ENCODE peak calls at places on chromosomes 11 and 22, in six cellular contexts. M is body of pancreas, V is retinal pigment epithelial cell, Z is fibroblast of lung, E is GM06990, B is cardiac fibroblast. C is an unnamed sample.

GRCh38 chr22:36946436-36947158 is 33.2 kb downstream of the CSF2RB start:
- DNase-seq in M (no peak), V (no peak), Z (no peak), E (no peak), B (peak), C (no peak)

GRCh38 chr22:23709107-23709506 is 18.3 kb downstream of the RGL4 start:
- DNase-seq in M (no peak), V (no peak), Z (no peak), E (no peak), B (peak), C (no peak)

GRCh38 chr11:48013269-48013901 is 33.0 kb downstream of the PTPRJ start:
- DNase-seq in M (peak), V (no peak), Z (no peak), E (peak), B (peak), C (no peak)

GRCh38 chr11:20192151-20192550 is 31.9 kb upstream of the DBX1 start:
- DNase-seq in M (no peak), V (no peak), Z (no peak), E (no peak), B (no peak), C (no peak)

GRCh38 chr11:71446942-71447688 is 1.1 kb downstream of the DHCR7 start:
- DNase-seq in M (no peak), V (no peak), Z (peak), E (no peak), B (peak), C (no peak)

GRCh38 chr11:36492724-36493304 is 17.3 kb downstream of the TRAF6 start:
- DNase-seq in M (no peak), V (no peak), Z (peak), E (no peak), B (peak), C (no peak)

GRCh38 chr11:69645801-69646492 is 5.0 kb downstream of the CCND1 start:
- DNase-seq in M (peak), V (no peak), Z (no peak), E (no peak), B (peak), C (no peak)

GRCh38 chr11:61023086-61024035 is 51.9 kb downstream of the CD6 start:
- DNase-seq in M (peak), V (no peak), Z (no peak), E (no peak), B (no peak), C (no peak)

GRCh38 chr22:30598986-30599385 is 7.3 kb upstream of the PES1 start:
- DNase-seq in M (no peak), V (no peak), Z (peak), E (no peak), B (no peak), C (no peak)

GRCh38 chr22:26939466-26939865 is 282.1 kb downstream of the MIAT start:
- DNase-seq in M (no peak), V (no peak), Z (no peak), E (no peak), B (no peak), C (no peak)

GRCh38 chr11:111302298-111302697 is 4.0 kb downstream of the POU2AF3 start:
- DNase-seq in M (peak), V (no peak), Z (no peak), E (no peak), B (no peak), C (no peak)

GRCh38 chr11:32023370-32023964 is 67.4 kb upstream of the RCN1 start:
- DNase-seq in M (no peak), V (no peak), Z (no peak), E (no peak), B (no peak), C (no peak)

GRCh38 chr22:20658433-20659222 is 115.3 kb upstream of the SERPIND1 start:
- DNase-seq in M (no peak), V (no peak), Z (no peak), E (no peak), B (no peak), C (no peak)

GRCh38 chr11:110772863-110773262 is 60.6 kb upstream of the ARHGAP20 start:
- DNase-seq in M (no peak), V (no peak), Z (no peak), E (peak), B (no peak), C (no peak)

GRCh38 chr11:112499908-112500204 is 239.2 kb upstream of the PLET1 start:
- DNase-seq in M (no peak), V (no peak), Z (no peak), E (no peak), B (no peak), C (no peak)

GRCh38 chr11:69000831-69001245 is 12.2 kb downstream of the MRGPRF start:
- DNase-seq in M (peak), V (no peak), Z (peak), E (no peak), B (peak), C (peak)

GRCh38 chr11:72013765-72014711 is 15.3 kb downstream of the IL18BP start:
- DNase-seq in M (no peak), V (no peak), Z (peak), E (no peak), B (no peak), C (no peak)

GRCh38 chr22:17576475-17576874 is 13.2 kb downstream of the SLC25A18 start:
- DNase-seq in M (no peak), V (no peak), Z (no peak), E (no peak), B (peak), C (no peak)

GRCh38 chr11:114074546-114075342 is 15.2 kb downstream of the ZBTB16 start:
- DNase-seq in M (no peak), V (no peak), Z (no peak), E (no peak), B (no peak), C (peak)

GRCh38 chr11:12517741-12518140 is 140.4 kb downstream of the PARVA start:
- DNase-seq in M (no peak), V (no peak), Z (no peak), E (no peak), B (no peak), C (no peak)

GRCh38 chr22:32820131-32820882 is 18.8 kb downstream of the TIMP3 start:
- DNase-seq in M (no peak), V (no peak), Z (no peak), E (no peak), B (no peak), C (no peak)

GRCh38 chr11:125626381-125626950 is 1.5 kb downstream of the CHEK1 start:
- DNase-seq in M (peak), V (peak), Z (no peak), E (no peak), B (no peak), C (no peak)

GRCh38 chr11:80227915-80228314 is 787.1 kb upstream of the TENM4 start:
- DNase-seq in M (no peak), V (no peak), Z (no peak), E (no peak), B (no peak), C (no peak)

GRCh38 chr22:46514592-46515207 is 22.7 kb downstream of the CELSR1 start:
- DNase-seq in M (no peak), V (no peak), Z (peak), E (no peak), B (peak), C (no peak)

GRCh38 chr11:64870176-64870892 is 8.1 kb downstream of the EHD1 start:
- DNase-seq in M (no peak), V (no peak), Z (peak), E (no peak), B (peak), C (peak)

GRCh38 chr11:129143335-129143734 is 48.8 kb downstream of the ARHGAP32 start:
- DNase-seq in M (peak), V (peak), Z (peak), E (no peak), B (peak), C (peak)

GRCh38 chr11:59283311-59283710 is 70.6 kb upstream of the MPEG1 start:
- DNase-seq in M (no peak), V (no peak), Z (no peak), E (no peak), B (no peak), C (no peak)
- H3K4me3 ChIP-seq in M (no peak), V (no peak), Z (no peak), E (peak), B (no peak), C (no peak)

DNA sequence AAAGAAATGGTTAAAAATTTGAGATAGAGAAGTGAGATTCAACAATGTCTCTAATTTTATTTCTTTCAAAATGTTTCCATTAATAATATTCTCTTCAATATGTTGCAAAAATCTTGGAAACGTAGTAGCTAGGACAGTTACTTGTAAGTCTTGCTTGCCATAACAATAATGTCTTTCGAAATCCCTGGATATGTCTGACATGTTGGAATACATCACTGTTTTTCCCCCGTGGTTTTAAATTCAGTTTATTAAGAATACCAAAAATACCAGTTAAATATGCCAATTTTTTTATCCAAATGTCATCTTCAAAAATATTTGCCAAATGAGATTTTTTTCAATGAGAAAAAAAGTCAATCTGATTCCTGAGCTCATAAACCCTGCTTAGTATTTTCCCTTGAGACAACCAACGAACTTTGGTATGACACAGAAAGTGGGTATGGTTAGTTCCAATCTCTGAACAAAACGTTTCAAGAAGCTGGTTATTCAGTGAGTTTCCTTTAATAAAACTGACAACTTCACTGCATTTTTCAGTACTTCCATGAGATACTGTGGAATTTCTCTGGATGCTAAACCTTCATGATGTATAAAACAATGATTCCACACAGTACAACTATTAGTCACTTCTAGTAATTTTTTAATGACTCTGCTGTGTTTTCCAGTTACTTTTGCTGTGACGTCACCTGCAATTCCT is 36.7 kb upstream of the AMPD3 start:
- DNase-seq in M (no peak), V (no peak), Z (peak), E (no peak), B (peak), C (no peak)
- H3K4me3 ChIP-seq in M (no peak), V (no peak), Z (no peak), E (no peak), B (no peak), C (no peak)

DNA sequence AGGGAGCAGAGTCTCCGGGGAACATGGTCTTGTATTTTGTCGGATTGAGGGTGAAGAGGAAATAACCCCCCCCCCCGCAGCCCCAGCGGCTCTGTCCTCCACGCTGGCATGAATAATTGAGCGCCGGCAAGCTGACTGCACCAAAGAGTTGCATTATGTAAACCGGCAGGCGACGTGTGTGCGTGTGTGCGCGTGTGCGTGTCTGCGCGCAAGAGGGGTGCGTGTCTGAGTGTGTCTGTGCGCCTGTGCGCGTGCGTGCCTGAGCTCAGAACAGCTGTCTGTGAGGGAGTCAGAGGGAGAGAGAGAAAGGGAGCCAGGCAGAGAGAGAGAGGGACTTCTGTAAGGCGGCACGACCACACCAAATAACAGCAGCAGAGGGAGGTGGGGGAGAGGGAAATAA is 94.4 kb downstream of the SCN3B start:
- DNase-seq in M (peak), V (no peak), Z (peak), E (peak), B (peak), C (peak)
- H3K4me3 ChIP-seq in M (no peak), V (peak), Z (peak), E (peak), B (peak), C (peak)

DNA sequence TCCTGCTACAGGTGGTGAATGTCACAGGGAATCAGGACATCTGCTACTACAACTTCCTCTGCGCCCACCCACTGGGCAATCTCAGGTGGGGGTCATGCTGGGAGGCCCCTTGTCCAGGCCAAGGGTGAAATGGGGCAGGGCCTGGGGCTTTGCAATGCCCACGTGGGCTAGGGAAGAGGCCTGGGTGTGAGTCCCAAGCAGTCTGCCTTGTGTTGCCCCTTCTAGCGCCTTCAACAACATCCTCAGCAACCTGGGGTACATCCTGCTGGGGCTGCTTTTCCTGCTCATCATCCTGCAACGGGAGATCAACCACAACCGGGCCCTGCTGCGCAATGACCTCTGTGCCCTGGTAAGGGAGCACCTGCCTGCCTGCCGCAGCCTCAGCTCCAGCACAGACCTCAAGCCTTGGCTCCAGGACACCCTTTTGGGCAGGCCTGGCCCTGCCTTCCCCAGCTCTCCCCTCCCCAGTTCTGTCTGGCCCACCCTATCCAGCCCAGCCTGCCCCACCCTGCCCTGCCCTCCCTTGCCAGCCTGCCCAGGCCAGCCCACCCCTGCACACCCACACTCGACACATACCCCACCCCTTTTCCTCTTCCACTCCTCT is 9.1 kb upstream of the TAGLN start:
- DNase-seq in M (no peak), V (no peak), Z (no peak), E (no peak), B (no peak), C (no peak)
- H3K4me3 ChIP-seq in M (no peak), V (no peak), Z (no peak), E (no peak), B (no peak), C (no peak)